ENCODE peak calls at places on chromosome 10, in eight cellular contexts. D is stimulated activated naive CD8-positive, alpha-beta T cell treated with anti-CD3 and anti-CD28 coated beads, Interleukin-15, Interleukin-2, amounts not matched to agents 100 U/mL and 50 U/mL, for 24 hours; E is ELF-1; Y is heart left ventricle; M is GM12865; S is NCI-H2171; Q is heart right ventricle; U is activated CD8-positive, alpha-beta T cell treated with anti-CD3 and anti-CD28 coated beads for 36 hours. L is an unnamed sample.

GRCh38 chr10:131948501-131948900 is 33.2 kb downstream of the BNIP3 start:
- DNase-seq in S (no peak), Y (no peak), E (no peak), D (no peak), Q (no peak), M (no peak), U (no peak), L (no peak)

GRCh38 chr10:79361721-79362397 is 14.6 kb downstream of the PPIF start:
- DNase-seq in S (no peak), E (no peak), M (no peak), U (peak; percentile 27), Q (no peak), D (no peak), Y (no peak), L (no peak)

GRCh38 chr10:96133135-96133534 is 3.0 kb downstream of the ZNF518A start:
- DNase-seq in S (no peak), U (no peak), Y (no peak), E (no peak), Q (no peak), M (no peak), D (no peak), L (no peak)

GRCh38 chr10:92691042-92691590 is 1.4 kb downstream of the HHEX start:
- DNase-seq in D (no peak), Q (peak; percentile 30), Y (peak; percentile 40), E (peak; percentile 49), M (no peak), S (no peak), U (peak; percentile 2), L (no peak)

GRCh38 chr10:70480254-70480861 is 1.8 kb downstream of the PALD1 start:
- DNase-seq in S (no peak), D (peak; percentile 40), E (no peak), M (peak; percentile 52), U (peak; percentile 66), Y (no peak), Q (no peak), L (no peak)

GRCh38 chr10:25048463-25048862 is 32.1 kb downstream of the THNSL1 start:
- DNase-seq in U (no peak), Q (no peak), D (no peak), S (no peak), M (no peak), E (no peak), Y (no peak), L (no peak)

GRCh38 chr10:23702977-23703414 is 264.1 kb downstream of the OTUD1 start:
- DNase-seq in Q (no peak), D (peak; percentile 58), U (peak; percentile 78), E (peak; percentile 85), M (peak; percentile 74), S (peak; percentile 12), Y (peak; percentile 42), L (no peak)

GRCh38 chr10:132711618-132712051 is 74.3 kb downstream of the NKX6-2 start:
- DNase-seq in Q (peak; percentile 9), E (no peak), S (no peak), U (no peak), D (no peak), Y (peak; percentile 20), M (no peak), L (no peak)

GRCh38 chr10:131310054-131310903 is 1.2 kb downstream of the TCERG1L start:
- DNase-seq in Y (no peak), U (no peak), S (no peak), M (no peak), D (no peak), Q (no peak), E (no peak), L (no peak)

GRCh38 chr10:15642095-15642494 is 77.6 kb downstream of the ITGA8 start:
- DNase-seq in S (no peak), Q (no peak), U (no peak), E (no peak), D (no peak), M (no peak), Y (no peak), L (no peak)

GRCh38 chr10:122078965-122079401 is 90.0 kb downstream of the TACC2 start:
- DNase-seq in Q (peak; percentile 48), Y (peak; percentile 59), E (no peak), U (no peak), M (no peak), S (peak; percentile 16), D (no peak), L (no peak)

GRCh38 chr10:127892743-127893142 is at the start of gene CLRN3:
- DNase-seq in E (no peak), Y (no peak), Q (no peak), M (no peak), D (no peak), S (no peak), U (no peak), L (no peak)

GRCh38 chr10:1627945-1628344 is 109.4 kb downstream of the ADARB2 start:
- DNase-seq in M (no peak), U (no peak), Q (no peak), Y (no peak), D (no peak), E (no peak), S (no peak), L (no peak)

GRCh38 chr10:5034588-5034987 is 30.9 kb upstream of the AKR1C2 start:
- DNase-seq in Y (no peak), Q (no peak), S (no peak), M (no peak), D (no peak), E (no peak), U (no peak), L (no peak)

GRCh38 chr10:133422223-133422820 is 2.1 kb downstream of the SPRN start:
- DNase-seq in U (no peak), D (no peak), S (no peak), M (no peak), Q (peak; percentile 5), Y (no peak), E (peak; percentile 15), L (no peak)

GRCh38 chr10:1746796-1747195 is 9.5 kb upstream of the ADARB2 start:
- DNase-seq in Y (no peak), S (no peak), D (no peak), M (no peak), U (no peak), Q (no peak), E (no peak), L (no peak)

GRCh38 chr10:121823993-121824463 is 103.8 kb downstream of the ATE1 start:
- DNase-seq in Q (no peak), Y (no peak), S (no peak), U (peak; percentile 3), M (peak; percentile 48), D (no peak), E (no peak), L (no peak)

GRCh38 chr10:10830316-10831061 is 187.2 kb upstream of the CELF2 start:
- DNase-seq in S (no peak), E (no peak), Q (no peak), D (no peak), U (no peak), M (no peak), Y (no peak), L (no peak)

GRCh38 chr10:117537436-117537903 is 5.1 kb upstream of the EMX2 start:
- DNase-seq in U (no peak), Y (no peak), S (no peak), M (peak; percentile 32), E (peak; percentile 40), Q (peak; percentile 44), D (peak; percentile 52), L (no peak)

L was measured in esophagus squamous epithelium.